ENCODE peak calls at places on chromosomes 1 and 21, in five cellular contexts. One of them, this sample, is unnamed.

GRCh38 chr1:23200885-23201284 is 16.4 kb downstream of the HTR1D start:
- DNase-seq in neural progenitor cell: no peak
- DNase-seq in GM23338: no peak
- DNase-seq in small intestine: no peak
- DNase-seq in naive thymus-derived CD4-positive, alpha-beta T cell: no peak
- DNase-seq in this sample: no peak

GRCh38 chr1:231372501-231372900 is 34.4 kb downstream of the SPRTN start:
- DNase-seq in neural progenitor cell: no peak
- DNase-seq in GM23338: no peak
- DNase-seq in small intestine: no peak
- DNase-seq in naive thymus-derived CD4-positive, alpha-beta T cell: no peak
- DNase-seq in this sample: no peak

GRCh38 chr1:225508538-225509375 is 80.9 kb upstream of the LBR start:
- DNase-seq in neural progenitor cell: peak; percentile 63
- DNase-seq in GM23338: peak; percentile 66
- DNase-seq in small intestine: peak; percentile 86
- DNase-seq in naive thymus-derived CD4-positive, alpha-beta T cell: no peak
- DNase-seq in this sample: no peak

GRCh38 chr1:150995896-150996295 is 10.8 kb downstream of the MINDY1 start:
- DNase-seq in neural progenitor cell: peak; percentile 60
- DNase-seq in GM23338: peak; percentile 66
- DNase-seq in small intestine: peak; percentile 32
- DNase-seq in naive thymus-derived CD4-positive, alpha-beta T cell: no peak
- DNase-seq in this sample: peak; percentile 71

GRCh38 chr1:28144203-28145135 is 32.0 kb downstream of the PTAFR start:
- DNase-seq in neural progenitor cell: no peak
- DNase-seq in GM23338: no peak
- DNase-seq in small intestine: no peak
- DNase-seq in naive thymus-derived CD4-positive, alpha-beta T cell: no peak
- DNase-seq in this sample: no peak

GRCh38 chr1:172363852-172364251 is 56.6 kb upstream of the C1orf105 start:
- DNase-seq in neural progenitor cell: no peak
- DNase-seq in GM23338: no peak
- DNase-seq in small intestine: no peak
- DNase-seq in naive thymus-derived CD4-positive, alpha-beta T cell: no peak
- DNase-seq in this sample: no peak

GRCh38 chr1:237811633-237812032 is 79.1 kb downstream of the ZP4 start:
- DNase-seq in neural progenitor cell: no peak
- DNase-seq in GM23338: no peak
- DNase-seq in small intestine: no peak
- DNase-seq in naive thymus-derived CD4-positive, alpha-beta T cell: no peak
- DNase-seq in this sample: no peak

GRCh38 chr1:64848136-64848535 is 103.3 kb downstream of the RAVER2 start:
- DNase-seq in neural progenitor cell: no peak
- DNase-seq in GM23338: no peak
- DNase-seq in small intestine: no peak
- DNase-seq in naive thymus-derived CD4-positive, alpha-beta T cell: no peak
- DNase-seq in this sample: no peak

GRCh38 chr21:37886120-37886519 is 30.1 kb downstream of the KCNJ6 start:
- DNase-seq in neural progenitor cell: no peak
- DNase-seq in GM23338: no peak
- DNase-seq in small intestine: no peak
- DNase-seq in naive thymus-derived CD4-positive, alpha-beta T cell: no peak
- DNase-seq in this sample: no peak

GRCh38 chr1:230151924-230152468 is 85.0 kb downstream of the GALNT2 start:
- DNase-seq in neural progenitor cell: no peak
- DNase-seq in GM23338: no peak
- DNase-seq in small intestine: no peak
- DNase-seq in naive thymus-derived CD4-positive, alpha-beta T cell: no peak
- DNase-seq in this sample: no peak

GRCh38 chr21:28308516-28308915 is 684.2 kb downstream of the LTN1 start:
- DNase-seq in neural progenitor cell: no peak
- DNase-seq in GM23338: no peak
- DNase-seq in small intestine: peak; percentile 29
- DNase-seq in naive thymus-derived CD4-positive, alpha-beta T cell: no peak
- DNase-seq in this sample: no peak

GRCh38 chr1:27349784-27350672 is 8.2 kb downstream of the SYTL1 start:
- DNase-seq in neural progenitor cell: peak; percentile 92
- DNase-seq in GM23338: peak; percentile 91
- DNase-seq in small intestine: peak; percentile 77
- DNase-seq in naive thymus-derived CD4-positive, alpha-beta T cell: no peak
- DNase-seq in this sample: peak; percentile 83

GRCh38 chr1:228012555-228012954 is 5.8 kb downstream of the WNT3A start:
- DNase-seq in neural progenitor cell: no peak
- DNase-seq in GM23338: no peak
- DNase-seq in small intestine: no peak
- DNase-seq in naive thymus-derived CD4-positive, alpha-beta T cell: no peak
- DNase-seq in this sample: no peak

GRCh38 chr1:205923663-205924435 is 19.4 kb downstream of the SLC26A9 start:
- DNase-seq in neural progenitor cell: no peak
- DNase-seq in GM23338: no peak
- DNase-seq in small intestine: no peak
- DNase-seq in naive thymus-derived CD4-positive, alpha-beta T cell: no peak
- DNase-seq in this sample: peak; percentile 10

GRCh38 chr1:207956976-207957375 is 46.1 kb upstream of the CD34 start:
- DNase-seq in neural progenitor cell: no peak
- DNase-seq in GM23338: no peak
- DNase-seq in small intestine: no peak
- DNase-seq in naive thymus-derived CD4-positive, alpha-beta T cell: no peak
- DNase-seq in this sample: no peak

GRCh38 chr1:201954263-201955008 is 867 bp upstream of the TIMM17A start:
- DNase-seq in neural progenitor cell: no peak
- DNase-seq in GM23338: no peak
- DNase-seq in small intestine: no peak
- DNase-seq in naive thymus-derived CD4-positive, alpha-beta T cell: no peak
- DNase-seq in this sample: no peak

GRCh38 chr1:245874942-245875580 is 632.0 kb downstream of the SMYD3 start:
- DNase-seq in neural progenitor cell: no peak
- DNase-seq in GM23338: no peak
- DNase-seq in small intestine: peak; percentile 17
- DNase-seq in naive thymus-derived CD4-positive, alpha-beta T cell: no peak
- DNase-seq in this sample: no peak

GRCh38 chr21:34128124-34128523 is 54.7 kb downstream of the MRPS6 start:
- DNase-seq in neural progenitor cell: peak; percentile 12
- DNase-seq in GM23338: no peak
- DNase-seq in small intestine: no peak
- DNase-seq in naive thymus-derived CD4-positive, alpha-beta T cell: no peak
- DNase-seq in this sample: no peak

GRCh38 chr1:202811296-202812175 is 782 bp downstream of the PCAT6 start:
- DNase-seq in neural progenitor cell: no peak
- DNase-seq in GM23338: peak; percentile 67
- DNase-seq in small intestine: no peak
- DNase-seq in naive thymus-derived CD4-positive, alpha-beta T cell: peak; percentile 38
- DNase-seq in this sample: peak; percentile 42

GRCh38 chr1:18495635-18496034 is 14.9 kb downstream of the KLHDC7A start:
- DNase-seq in neural progenitor cell: no peak
- DNase-seq in GM23338: no peak
- DNase-seq in small intestine: no peak
- DNase-seq in naive thymus-derived CD4-positive, alpha-beta T cell: no peak
- DNase-seq in this sample: no peak

GRCh38 chr1:33007190-33008050 is 29.3 kb downstream of the AK2 start:
- DNase-seq in neural progenitor cell: peak; percentile 44
- DNase-seq in GM23338: peak; percentile 21
- DNase-seq in small intestine: peak; percentile 77
- DNase-seq in naive thymus-derived CD4-positive, alpha-beta T cell: peak; percentile 19
- DNase-seq in this sample: peak; percentile 46

GRCh38 chr1:17244826-17245740 is 3.8 kb upstream of the PADI3 start:
- DNase-seq in neural progenitor cell: peak; percentile 52
- DNase-seq in GM23338: no peak
- DNase-seq in small intestine: no peak
- DNase-seq in naive thymus-derived CD4-positive, alpha-beta T cell: no peak
- DNase-seq in this sample: peak; percentile 77

GRCh38 chr1:22296701-22297591 is 154.0 kb upstream of the WNT4 start:
- DNase-seq in neural progenitor cell: no peak
- DNase-seq in GM23338: no peak
- DNase-seq in small intestine: no peak
- DNase-seq in naive thymus-derived CD4-positive, alpha-beta T cell: no peak
- DNase-seq in this sample: no peak

GRCh38 chr1:93844262-93845045 is 34.6 kb downstream of the DNTTIP2 start:
- DNase-seq in neural progenitor cell: peak; percentile 78
- DNase-seq in GM23338: peak; percentile 85
- DNase-seq in small intestine: peak; percentile 86
- DNase-seq in naive thymus-derived CD4-positive, alpha-beta T cell: peak; percentile 76
- DNase-seq in this sample: peak; percentile 49

GRCh38 chr1:199691540-199691939 is 336.0 kb upstream of the NR5A2 start:
- DNase-seq in neural progenitor cell: peak; percentile 69
- DNase-seq in GM23338: peak; percentile 32
- DNase-seq in small intestine: peak; percentile 36
- DNase-seq in naive thymus-derived CD4-positive, alpha-beta T cell: no peak
- DNase-seq in this sample: no peak

GRCh38 chr1:220770245-220770913 is 16.3 kb upstream of the MTARC1 start:
- DNase-seq in neural progenitor cell: no peak
- DNase-seq in GM23338: no peak
- DNase-seq in small intestine: no peak
- DNase-seq in naive thymus-derived CD4-positive, alpha-beta T cell: no peak
- DNase-seq in this sample: no peak

GRCh38 chr1:58035523-58035922 is 511.0 kb downstream of the OMA1 start:
- DNase-seq in neural progenitor cell: peak; percentile 64
- DNase-seq in GM23338: peak; percentile 77
- DNase-seq in small intestine: no peak
- DNase-seq in naive thymus-derived CD4-positive, alpha-beta T cell: no peak
- DNase-seq in this sample: no peak

GRCh38 chr1:40090652-40091355 is 6.2 kb downstream of the PPT1 start:
- DNase-seq in neural progenitor cell: no peak
- DNase-seq in GM23338: no peak
- DNase-seq in small intestine: no peak
- DNase-seq in naive thymus-derived CD4-positive, alpha-beta T cell: no peak
- DNase-seq in this sample: no peak

GRCh38 chr1:59769412-59770095 is 45.2 kb upstream of the HOOK1 start:
- DNase-seq in neural progenitor cell: no peak
- DNase-seq in GM23338: no peak
- DNase-seq in small intestine: no peak
- DNase-seq in naive thymus-derived CD4-positive, alpha-beta T cell: no peak
- DNase-seq in this sample: no peak

GRCh38 chr1:171441278-171441677 is 44.1 kb upstream of the PRRC2C start:
- DNase-seq in neural progenitor cell: no peak
- DNase-seq in GM23338: no peak
- DNase-seq in small intestine: no peak
- DNase-seq in naive thymus-derived CD4-positive, alpha-beta T cell: no peak
- DNase-seq in this sample: no peak

GRCh38 chr1:160328171-160328570 is 14.9 kb downstream of the COPA start:
- DNase-seq in neural progenitor cell: no peak
- DNase-seq in GM23338: no peak
- DNase-seq in small intestine: no peak
- DNase-seq in naive thymus-derived CD4-positive, alpha-beta T cell: no peak
- DNase-seq in this sample: no peak

GRCh38 chr21:43597052-43597451 is 62.2 kb downstream of the HSF2BP start:
- DNase-seq in neural progenitor cell: no peak
- DNase-seq in GM23338: no peak
- DNase-seq in small intestine: no peak
- DNase-seq in naive thymus-derived CD4-positive, alpha-beta T cell: no peak
- DNase-seq in this sample: no peak

GRCh38 chr1:244841274-244841927 is 5.9 kb downstream of the COX20 start:
- DNase-seq in neural progenitor cell: no peak
- DNase-seq in GM23338: no peak
- DNase-seq in small intestine: no peak
- DNase-seq in naive thymus-derived CD4-positive, alpha-beta T cell: no peak
- DNase-seq in this sample: no peak
- H3K36me3 ChIP-seq in neural progenitor cell: peaks cover 42% of the 10 kb centered on the region
- H3K36me3 ChIP-seq in GM23338: peaks cover 40% of the 10 kb centered on the region
- H3K36me3 ChIP-seq in small intestine: peaks cover 4% of the 10 kb centered on the region
- H3K36me3 ChIP-seq in naive thymus-derived CD4-positive, alpha-beta T cell: peaks cover 60% of the 10 kb centered on the region
- H3K36me3 ChIP-seq in this sample: peaks cover 77% of the 10 kb centered on the region

GRCh38 chr1:183630748-183631147 is 4.8 kb downstream of the ARPC5 start:
- DNase-seq in neural progenitor cell: no peak
- DNase-seq in GM23338: no peak
- DNase-seq in small intestine: no peak
- DNase-seq in naive thymus-derived CD4-positive, alpha-beta T cell: no peak
- DNase-seq in this sample: peak; percentile 14
- H3K36me3 ChIP-seq in neural progenitor cell: peaks cover 28% of the 10 kb centered on the region
- H3K36me3 ChIP-seq in GM23338: peaks cover 24% of the 10 kb centered on the region
- H3K36me3 ChIP-seq in small intestine: peaks cover 3% of the 10 kb centered on the region
- H3K36me3 ChIP-seq in naive thymus-derived CD4-positive, alpha-beta T cell: peaks cover 25% of the 10 kb centered on the region
- H3K36me3 ChIP-seq in this sample: peaks cover 35% of the 10 kb centered on the region

GRCh38 chr1:156802421-156802820 is 14.2 kb downstream of the SH2D2A start:
- DNase-seq in neural progenitor cell: no peak
- DNase-seq in GM23338: no peak
- DNase-seq in small intestine: no peak
- DNase-seq in naive thymus-derived CD4-positive, alpha-beta T cell: no peak
- DNase-seq in this sample: no peak
- H3K36me3 ChIP-seq in neural progenitor cell: peaks cover 19% of the 10 kb centered on the region
- H3K36me3 ChIP-seq in GM23338: peaks cover 15% of the 10 kb centered on the region
- H3K36me3 ChIP-seq in small intestine: peaks cover 11% of the 10 kb centered on the region
- H3K36me3 ChIP-seq in naive thymus-derived CD4-positive, alpha-beta T cell: peaks cover 55% of the 10 kb centered on the region
- H3K36me3 ChIP-seq in this sample: peaks cover 78% of the 10 kb centered on the region

GRCh38 chr1:36157973-36158826 is 2.2 kb downstream of the MAP7D1 start:
- DNase-seq in neural progenitor cell: no peak
- DNase-seq in GM23338: no peak
- DNase-seq in small intestine: no peak
- DNase-seq in naive thymus-derived CD4-positive, alpha-beta T cell: no peak
- DNase-seq in this sample: no peak

GRCh38 chr1:36157115-36157903 is 1.3 kb downstream of the MAP7D1 start:
- DNase-seq in neural progenitor cell: peak; percentile 68
- DNase-seq in GM23338: peak; percentile 36
- DNase-seq in small intestine: no peak
- DNase-seq in naive thymus-derived CD4-positive, alpha-beta T cell: no peak
- DNase-seq in this sample: peak; percentile 53

GRCh38 chr1:36154765-36155559 is 998 bp upstream of the MAP7D1 start:
- DNase-seq in neural progenitor cell: peak; percentile 93
- DNase-seq in GM23338: peak; percentile 48
- DNase-seq in small intestine: no peak
- DNase-seq in naive thymus-derived CD4-positive, alpha-beta T cell: no peak
- DNase-seq in this sample: peak; percentile 32

GRCh38 chr1:36155560-36156328 is at the start of gene MAP7D1:
- DNase-seq in neural progenitor cell: peak; percentile 93
- DNase-seq in GM23338: peak; percentile 88
- DNase-seq in small intestine: peak; percentile 87
- DNase-seq in naive thymus-derived CD4-positive, alpha-beta T cell: peak; percentile 88
- DNase-seq in this sample: peak; percentile 76

GRCh38 chr1:36156329-36157114 is 562 bp downstream of the MAP7D1 start:
- DNase-seq in neural progenitor cell: peak; percentile 95
- DNase-seq in GM23338: peak; percentile 91
- DNase-seq in small intestine: no peak
- DNase-seq in naive thymus-derived CD4-positive, alpha-beta T cell: peak; percentile 63
- DNase-seq in this sample: peak; percentile 89
- H3K36me3 ChIP-seq in neural progenitor cell: no peaks in the 10 kb centered on the region
- H3K36me3 ChIP-seq in GM23338: no peaks in the 10 kb centered on the region
- H3K36me3 ChIP-seq in small intestine: no peaks in the 10 kb centered on the region
- H3K36me3 ChIP-seq in naive thymus-derived CD4-positive, alpha-beta T cell: peaks cover 9% of the 10 kb centered on the region
- H3K36me3 ChIP-seq in this sample: peaks cover 32% of the 10 kb centered on the region

DNA sequence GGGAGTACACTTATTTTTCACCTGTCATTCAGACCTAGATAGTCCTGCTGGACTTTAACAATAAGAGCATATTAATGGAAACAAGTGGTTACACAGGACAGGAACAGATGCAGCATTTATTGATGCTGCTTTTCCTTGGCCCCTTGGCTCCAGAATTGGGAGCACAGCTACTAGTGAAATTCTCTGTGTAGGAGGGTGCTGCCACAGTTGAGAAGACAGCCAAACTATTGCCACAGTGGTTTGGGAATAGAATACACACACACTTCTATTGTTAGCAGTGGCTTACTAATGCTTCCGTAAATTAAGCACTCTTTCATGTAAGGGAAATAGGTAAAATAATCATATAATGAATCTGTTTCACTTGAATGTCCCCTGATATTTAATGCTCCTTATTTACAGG is 105.3 kb upstream of the TENT5C start:
- DNase-seq in neural progenitor cell: no peak
- DNase-seq in GM23338: no peak
- DNase-seq in small intestine: no peak
- DNase-seq in naive thymus-derived CD4-positive, alpha-beta T cell: no peak
- DNase-seq in this sample: no peak
- H3K36me3 ChIP-seq in neural progenitor cell: peaks cover 7% of the 10 kb centered on the region
- H3K36me3 ChIP-seq in GM23338: no peaks in the 10 kb centered on the region
- H3K36me3 ChIP-seq in small intestine: no peaks in the 10 kb centered on the region
- H3K36me3 ChIP-seq in naive thymus-derived CD4-positive, alpha-beta T cell: no peaks in the 10 kb centered on the region
- H3K36me3 ChIP-seq in this sample: peaks cover 8% of the 10 kb centered on the region